ENCODE peak calls at places on chromosomes 12 and 14, in nine cellular contexts. L is RCC 7860; V is WERI-Rb-1; T is kidney epithelial cell; P is skeletal muscle cell; S is dorsolateral prefrontal cortex; A is NCI-H345; M is activated CD4-positive, alpha-beta T cell treated with anti-CD3 and anti-CD28 coated beads, Interleukin-2, amount 50 U/mL, for 48 hours; I is A172. F is an unnamed sample.

GRCh38 chr12:104219908-104220404 is 4.4 kb downstream of the TXNRD1 start:
- DNase-seq in L (peak), V (no peak), T (peak), P (peak), S (no peak), A (peak), M (peak), I (peak), F (peak)

GRCh38 chr14:105437723-105438500 is 18.3 kb downstream of the MTA1 start:
- DNase-seq in L (no peak), V (no peak), T (no peak), P (no peak), S (no peak), A (no peak), M (no peak), I (no peak), F (no peak)

GRCh38 chr14:100376751-100377171 is 53.6 kb downstream of the SLC25A47 start:
- DNase-seq in L (peak), V (no peak), T (no peak), P (no peak), S (no peak), A (peak), M (no peak), I (no peak), F (no peak)

GRCh38 chr14:92819011-92819410 is 24.9 kb downstream of the GOLGA5 start:
- DNase-seq in L (no peak), V (no peak), T (no peak), P (no peak), S (no peak), A (no peak), M (no peak), I (no peak), F (no peak)

GRCh38 chr12:54329756-54330155 is 4.8 kb downstream of the COPZ1 start:
- DNase-seq in L (no peak), V (peak), T (no peak), P (no peak), S (no peak), A (no peak), M (no peak), I (no peak), F (no peak)

GRCh38 chr14:54312166-54312801 is 84.5 kb upstream of the CDKN3 start:
- DNase-seq in L (peak), V (no peak), T (peak), P (peak), S (no peak), A (no peak), M (no peak), I (peak), F (no peak)

GRCh38 chr12:59649203-59649602 is 53.4 kb downstream of the SLC16A7 start:
- DNase-seq in L (no peak), V (no peak), T (no peak), P (no peak), S (no peak), A (no peak), M (no peak), I (no peak), F (no peak)

GRCh38 chr12:1724250-1724649 is 33.4 kb downstream of the ADIPOR2 start:
- DNase-seq in L (no peak), V (no peak), T (no peak), P (no peak), S (no peak), A (no peak), M (no peak), I (no peak), F (no peak)

GRCh38 chr14:61475316-61475715 is 153.9 kb downstream of the PRKCH start:
- DNase-seq in L (peak), V (no peak), T (no peak), P (peak), S (no peak), A (peak), M (no peak), I (no peak), F (peak)

F was measured in K562.